ENCODE peak calls at places on chromosomes 6 and 20, in eight cellular contexts. N, T, O, L, D, J, F and Y are unnamed samples.

GRCh38 chr6:70797625-70798024 is 129.9 kb downstream of the SMAP1 start:
- DNase-seq in D (no peak), T (no peak), N (no peak), F (no peak), J (no peak), L (no peak), O (no peak), Y (no peak)

GRCh38 chr6:149634315-149634714 is 14.2 kb downstream of the KATNA1 start:
- DNase-seq in J (no peak), D (no peak), F (no peak), L (no peak), T (no peak), O (no peak), N (no peak), Y (no peak)

GRCh38 chr6:151012321-151013294 is 147.1 kb downstream of the MTHFD1L start:
- DNase-seq in N (no peak), D (no peak), J (no peak), T (no peak), F (peak; percentile 74), L (no peak), O (no peak), Y (no peak)

GRCh38 chr6:133705731-133706130 is 183.2 kb upstream of the TCF21 start:
- DNase-seq in D (no peak), F (no peak), L (no peak), N (no peak), J (no peak), T (no peak), O (no peak), Y (no peak)

GRCh38 chr20:61916318-61916891 is 149.3 kb downstream of the TAF4 start:
- DNase-seq in D (no peak), T (no peak), F (no peak), O (no peak), J (no peak), N (no peak), L (no peak), Y (no peak)

GRCh38 chr6:24696097-24696496 is 22.9 kb downstream of the C6orf62 start:
- DNase-seq in O (no peak), D (no peak), J (no peak), T (no peak), F (no peak), N (no peak), L (no peak), Y (no peak)

GRCh38 chr20:63679799-63680305 is 16.6 kb upstream of the TNFRSF6B start:
- DNase-seq in L (no peak), N (no peak), D (no peak), O (no peak), J (no peak), T (no peak), F (no peak), Y (no peak)

GRCh38 chr6:75278474-75279077 is 6.0 kb downstream of the TMEM30A start:
- DNase-seq in F (no peak), D (no peak), J (no peak), N (no peak), O (no peak), L (no peak), T (no peak), Y (no peak)

GRCh38 chr6:109318328-109318876 is 63.9 kb downstream of the CD164 start:
- DNase-seq in N (no peak), D (no peak), L (no peak), F (peak; percentile 78), J (no peak), O (no peak), T (no peak), Y (peak; percentile 80)

GRCh38 chr6:30037182-30037788 is 23.8 kb upstream of the POLR1H start:
- DNase-seq in N (no peak), F (peak; percentile 38), O (no peak), L (peak; percentile 24), T (no peak), J (no peak), D (no peak), Y (peak; percentile 13)

GRCh38 chr20:41139227-41140093 is 2.1 kb downstream of the PLCG1 start:
- DNase-seq in T (no peak), N (no peak), L (no peak), O (no peak), F (no peak), J (no peak), D (no peak), Y (no peak)

GRCh38 chr6:4136354-4136831 is 1.0 kb upstream of the ECI2 start:
- DNase-seq in J (no peak), O (no peak), D (no peak), L (no peak), T (no peak), F (no peak), N (no peak), Y (no peak)

GRCh38 chr6:44386364-44386928 is 1.1 kb upstream of the CDC5L start:
- DNase-seq in F (no peak), J (no peak), T (no peak), L (no peak), D (no peak), N (peak; percentile 64), O (no peak), Y (no peak)

GRCh38 chr6:169950558-169950957 is 199.1 kb downstream of the ERMARD start:
- DNase-seq in L (no peak), J (no peak), F (no peak), O (no peak), N (no peak), D (peak; percentile 24), T (no peak), Y (no peak)

GRCh38 chr6:33958208-33958862 is 154.5 kb upstream of the MLN start:
- DNase-seq in F (peak; percentile 13), T (no peak), L (no peak), O (no peak), J (no peak), D (no peak), N (no peak), Y (peak; percentile 24)

GRCh38 chr6:142697912-142698311 is 247.1 kb downstream of the HIVEP2 start:
- DNase-seq in O (no peak), F (no peak), J (no peak), N (no peak), D (no peak), L (no peak), T (no peak), Y (no peak)

GRCh38 chr6:161198781-161199505 is 74.9 kb downstream of the AGPAT4 start:
- DNase-seq in J (no peak), D (no peak), T (no peak), N (no peak), L (no peak), F (no peak), O (no peak), Y (no peak)

GRCh38 chr6:5175195-5175594 is 85.6 kb downstream of the LYRM4 start:
- DNase-seq in F (no peak), N (no peak), J (no peak), D (no peak), O (no peak), T (no peak), L (no peak), Y (peak; percentile 28)

GRCh38 chr6:151374024-151374423 is 17.3 kb downstream of the ZBTB2 start:
- DNase-seq in L (peak; percentile 35), D (no peak), T (no peak), O (no peak), N (no peak), F (peak; percentile 31), J (no peak), Y (no peak)

GRCh38 chr6:35453236-35453635 is 1.1 kb downstream of the FANCE start:
- DNase-seq in T (no peak), L (no peak), J (no peak), F (no peak), N (no peak), D (no peak), O (no peak), Y (no peak)

GRCh38 chr6:90375681-90376439 is 79.2 kb upstream of the BACH2 start:
- DNase-seq in O (no peak), L (no peak), D (no peak), F (no peak), T (no peak), N (no peak), J (no peak), Y (peak; percentile 9)

GRCh38 chr20:37395921-37396519 is 50.1 kb downstream of the SRC start:
- DNase-seq in J (no peak), O (no peak), T (no peak), F (no peak), L (no peak), N (no peak), D (no peak), Y (peak; percentile 98)

GRCh38 chr6:129251669-129252376 is 368.9 kb downstream of the LAMA2 start:
- DNase-seq in F (peak; percentile 63), J (no peak), N (no peak), O (peak; percentile 9), L (peak; percentile 38), D (peak; percentile 48), T (peak; percentile 46), Y (peak; percentile 52)

GRCh38 chr6:52416629-52417151 is 3.5 kb upstream of the EFHC1 start:
- DNase-seq in L (peak; percentile 25), F (peak; percentile 84), J (no peak), T (peak; percentile 71), O (peak; percentile 25), D (peak; percentile 62), N (no peak), Y (peak; percentile 19)

GRCh38 chr6:163146036-163146435 is 268.5 kb upstream of the QKI start:
- DNase-seq in L (no peak), D (no peak), F (no peak), N (no peak), O (no peak), T (no peak), J (no peak), Y (no peak)

GRCh38 chr6:73564578-73565345 is 43.9 kb upstream of the EEF1A1 start:
- DNase-seq in F (no peak), D (no peak), L (no peak), J (no peak), O (no peak), N (no peak), T (no peak), Y (no peak)

GRCh38 chr20:53869466-53870258 is 200.7 kb downstream of the BCAS1 start:
- DNase-seq in D (peak; percentile 67), O (peak; percentile 49), N (peak; percentile 66), L (peak; percentile 65), J (no peak), T (peak; percentile 74), F (peak; percentile 96), Y (peak; percentile 70)

GRCh38 chr6:1916334-1916985 is 306.7 kb downstream of the FOXC1 start:
- DNase-seq in T (no peak), N (no peak), O (no peak), J (no peak), L (no peak), F (no peak), D (no peak), Y (no peak)

GRCh38 chr6:91860951-91861350 is 1274.1 kb upstream of the MAP3K7 start:
- DNase-seq in O (no peak), N (no peak), T (no peak), F (no peak), L (no peak), J (no peak), D (no peak), Y (peak; percentile 93)

GRCh38 chr6:31293343-31293742 is 21.5 kb upstream of the HLA-C start:
- DNase-seq in J (no peak), O (no peak), T (no peak), L (no peak), N (no peak), D (no peak), F (peak; percentile 32), Y (peak; percentile 61)

GRCh38 chr20:43925786-43926185 is 11.1 kb downstream of the TOX2 start:
- DNase-seq in N (no peak), J (no peak), D (no peak), T (no peak), L (peak; percentile 37), F (no peak), O (no peak), Y (peak; percentile 84)

GRCh38 chr6:61809004-61809595 is 476.9 kb downstream of the KHDRBS2 start:
- DNase-seq in J (no peak), D (no peak), T (no peak), O (no peak), F (peak; percentile 45), N (no peak), L (no peak), Y (peak; percentile 48)

GRCh38 chr20:62959101-62959971 is 6.8 kb downstream of the SLC17A9 start:
- DNase-seq in J (no peak), D (no peak), F (no peak), N (no peak), T (no peak), O (no peak), L (no peak), Y (peak; percentile 21)

GRCh38 chr20:38888059-38888831 is 38.0 kb upstream of the FAM83D start:
- DNase-seq in O (no peak), J (no peak), F (peak; percentile 28), T (no peak), D (no peak), L (no peak), N (no peak), Y (no peak)